ENCODE peak calls at places on chromosome 4, in eight cellular contexts. F is ovary, Q is thyroid gland, P is body of pancreas, S is adrenal gland, U is heart left ventricle, L is suprapubic skin, Z is uterus. K is an unnamed sample. For H3K4me1, the result is how much of the 10 kb centered on the place peaks cover.

GRCh38 chr4:177047070-177047850 is 254.5 kb upstream of the VEGFC start:
- DNase-seq in F (peak), Q (peak), P (peak), S (peak), U (peak), L (no peak), Z (peak), K (peak)

GRCh38 chr4:127828121-127828520 is 46.0 kb downstream of the HSPA4L start:
- DNase-seq in F (no peak), Q (no peak), P (no peak), S (no peak), U (no peak), L (no peak), Z (no peak), K (no peak)

GRCh38 chr4:52873861-52874343 is 11.8 kb downstream of the RASL11B start:
- DNase-seq in F (no peak), Q (peak), P (no peak), S (peak), U (peak), L (no peak), Z (no peak), K (no peak)

GRCh38 chr4:124096290-124096689 is 616.2 kb downstream of the ANKRD50 start:
- DNase-seq in F (no peak), Q (no peak), P (no peak), S (no peak), U (no peak), L (no peak), Z (no peak), K (no peak)

GRCh38 chr4:143294310-143294709 is 42.4 kb upstream of the GAB1 start:
- DNase-seq in F (peak), Q (peak), P (peak), S (peak), U (peak), L (peak), Z (peak), K (peak)

GRCh38 chr4:135418353-135418752 is 1216.8 kb upstream of the PABPC4L start:
- DNase-seq in F (no peak), Q (no peak), P (no peak), S (no peak), U (no peak), L (no peak), Z (no peak), K (no peak)

GRCh38 chr4:128516568-128516967 is 229.0 kb upstream of the PGRMC2 start:
- DNase-seq in F (no peak), Q (no peak), P (no peak), S (no peak), U (no peak), L (no peak), Z (no peak), K (no peak)

GRCh38 chr4:142811034-142811433 is 35.1 kb downstream of the INPP4B start:
- DNase-seq in F (no peak), Q (no peak), P (no peak), S (no peak), U (no peak), L (no peak), Z (no peak), K (no peak)

GRCh38 chr4:24856586-24856985 is 56.3 kb downstream of the CCDC149 start:
- DNase-seq in F (no peak), Q (no peak), P (no peak), S (no peak), U (no peak), L (no peak), Z (no peak), K (no peak)
- TF ChIP-seq POLR2A in F (no peak), Q (no peak), P (no peak), S (no peak), U (no peak), L (no peak), Z (no peak), K (no peak)

GRCh38 chr4:185623444-185624247 is 88.3 kb upstream of the PDLIM3 start:
- DNase-seq in F (no peak), Q (no peak), P (no peak), S (no peak), U (no peak), L (no peak), Z (no peak), K (no peak)
- H3K4me1 ChIP-seq in F (under half), Q (under half), P (under half), S (under half), U (under half), L (under half), Z (under half), K (under half)

GRCh38 chr4:38179690-38180299 is 219.6 kb downstream of the PTTG2 start:
- DNase-seq in F (peak), Q (peak), P (peak), S (peak), U (peak), L (no peak), Z (peak), K (peak)
- TF ChIP-seq POLR2A in F (no peak), Q (no peak), P (no peak), S (no peak), U (no peak), L (no peak), Z (no peak), K (no peak)

DNA sequence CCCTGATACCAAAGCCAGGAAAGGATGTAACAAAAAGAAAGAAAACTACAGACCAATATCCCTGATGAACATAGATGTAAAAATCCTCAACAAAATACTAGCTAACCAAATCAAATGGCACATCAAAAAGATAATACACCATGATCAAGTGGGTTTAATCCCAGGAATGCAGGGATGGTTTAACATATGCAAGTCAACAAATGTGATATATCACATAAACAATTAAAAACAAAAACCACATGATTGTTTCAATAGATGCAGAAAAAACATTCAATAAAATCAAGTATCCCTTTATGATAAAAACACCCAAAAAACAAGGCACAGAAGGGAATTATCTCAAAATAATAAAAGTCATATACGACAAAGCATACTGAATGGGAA is 31.5 kb downstream of the ELF2 start:
- DNase-seq in F (no peak), Q (no peak), P (no peak), S (no peak), U (no peak), L (no peak), Z (no peak), K (no peak)
- H3K4me1 ChIP-seq in F (under half), Q (under half), P (under half), S (under half), U (half or more), L (under half), Z (under half), K (under half)

K was measured in Peyer's patch.